ENCODE peak calls at places on chromosomes 16 and 17, in five cellular contexts. C, T, G, U and O are unnamed samples. For H3K9me3, the result is how much of the 10 kb centered on the place peaks cover.

GRCh38 chr16:86215233-86215978 is 294.9 kb upstream of the FOXF1 start:
- DNase-seq in T (peak), G (no peak), C (no peak), U (no peak), O (no peak)

GRCh38 chr17:47717845-47718621 is 15.0 kb upstream of the TBX21 start:
- DNase-seq in C (no peak), U (no peak), T (peak), G (no peak), O (no peak)

GRCh38 chr17:34616148-34616547 is 36.8 kb downstream of the TMEM132E start:
- DNase-seq in C (peak), T (no peak), U (no peak), G (no peak), O (no peak)

GRCh38 chr17:2971851-2972250 is 91.6 kb downstream of the OR1D5 start:
- DNase-seq in G (no peak), T (no peak), U (no peak), C (no peak), O (no peak)

GRCh38 chr17:64007838-64008282 is 9.7 kb downstream of the PRR29 start:
- DNase-seq in G (no peak), T (no peak), C (no peak), U (no peak), O (no peak)

GRCh38 chr16:81907681-81908080 is 103.6 kb downstream of the SDR42E1 start:
- DNase-seq in T (no peak), U (no peak), C (no peak), G (no peak), O (no peak)

GRCh38 chr17:36755586-36755985 is 154.2 kb downstream of the MRM1 start:
- DNase-seq in U (no peak), T (no peak), C (peak), G (no peak), O (no peak)

GRCh38 chr17:59418732-59419166 is 87.3 kb downstream of the YPEL2 start:
- DNase-seq in C (no peak), T (no peak), U (no peak), G (no peak), O (no peak)

GRCh38 chr17:13671771-13672170 is 70.0 kb upstream of the HS3ST3A1 start:
- DNase-seq in T (peak), G (no peak), C (peak), U (no peak), O (no peak)

GRCh38 chr16:49923411-49923810 is 67.5 kb upstream of the ZNF423 start:
- DNase-seq in T (no peak), C (no peak), G (no peak), U (no peak), O (no peak)

GRCh38 chr17:40322417-40323315 is 13.7 kb downstream of the RARA start:
- DNase-seq in U (peak), T (peak), G (peak), C (no peak), O (peak)

GRCh38 chr17:17137731-17138585 is 68.2 kb downstream of the PLD6 start:
- DNase-seq in C (no peak), G (no peak), T (no peak), U (peak), O (no peak)

GRCh38 chr17:31431795-31432658 is 40.6 kb downstream of the RAB11FIP4 start:
- DNase-seq in C (peak), U (no peak), G (no peak), T (no peak), O (no peak)

GRCh38 chr16:8588703-8589292 is 1.5 kb downstream of the TMEM114 start:
- DNase-seq in G (no peak), T (no peak), C (peak), U (no peak), O (no peak)
- H3K4me3 ChIP-seq in G (no peak), T (no peak), C (peak), U (no peak), O (no peak)

GRCh38 chr17:5182597-5183409 is 8.9 kb downstream of the ZNF594 start:
- DNase-seq in C (no peak), T (no peak), G (no peak), U (no peak), O (no peak)
- H3K9me3 ChIP-seq in C (half or more), T (half or more), G (under half), U (half or more), O (half or more)

DNA sequence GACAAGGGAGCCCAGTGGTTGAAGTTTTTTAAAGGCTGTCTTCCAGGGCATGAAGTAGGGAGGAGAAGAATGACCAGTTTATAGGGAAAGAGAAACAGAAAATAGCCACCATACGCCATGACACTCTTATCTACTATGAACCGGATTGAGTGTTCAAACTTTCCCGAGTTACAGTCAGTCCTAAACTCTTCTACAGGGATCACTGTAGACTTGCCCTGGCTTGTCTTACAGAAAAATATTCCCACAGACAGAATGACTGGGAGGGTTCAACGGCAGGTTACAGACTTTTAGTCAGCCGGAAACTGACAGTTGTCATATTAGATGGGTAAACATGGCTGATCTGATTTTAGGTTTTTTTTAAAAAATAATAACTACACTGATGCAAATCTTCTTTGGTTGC is 662.5 kb upstream of the SOX9 start:
- DNase-seq in G (no peak), U (no peak), T (no peak), C (no peak), O (no peak)
- H3K4me3 ChIP-seq in G (no peak), U (no peak), T (no peak), C (no peak), O (no peak)

DNA sequence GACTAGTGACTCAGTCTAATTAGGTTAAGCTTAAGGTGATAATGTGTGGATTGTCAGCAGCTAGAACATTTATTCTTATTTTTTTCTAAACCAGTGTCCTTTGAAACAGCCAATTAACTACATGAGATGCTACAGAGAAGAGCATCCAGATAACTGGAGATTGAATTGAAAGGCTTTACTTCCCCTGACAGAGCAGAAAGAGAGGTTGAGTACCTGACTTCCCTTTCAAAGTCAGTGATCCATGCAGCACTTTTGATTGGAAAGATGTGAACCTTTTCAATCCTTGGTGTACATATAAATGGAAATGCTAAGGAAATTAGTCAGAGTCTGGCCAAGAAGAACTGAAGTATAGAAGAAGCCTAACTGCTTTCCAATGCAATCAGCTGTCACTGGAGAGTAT is 653.8 kb downstream of the CDH8 start:
- DNase-seq in T (no peak), C (peak), U (no peak), G (no peak), O (no peak)
- H3K9me3 ChIP-seq in T (under half), C (under half), U (under half), G (under half), O (under half)

GRCh38 chr17:81328925-81329278 is 33.8 kb upstream of the SLC38A10 start:
- DNase-seq in T (no peak), G (peak), C (no peak), U (no peak), O (no peak)

GRCh38 chr17:81329927-81330883 is 35.1 kb upstream of the SLC38A10 start:
- DNase-seq in U (no peak), T (no peak), C (peak), G (no peak), O (no peak)

GRCh38 chr17:81330884-81331245 is 35.8 kb upstream of the SLC38A10 start:
- DNase-seq in T (no peak), G (no peak), C (no peak), U (no peak), O (no peak)

GRCh38 chr17:81328489-81328888 is 33.4 kb upstream of the SLC38A10 start:
- DNase-seq in C (no peak), T (no peak), U (no peak), G (peak), O (no peak)

GRCh38 chr17:81329279-81329926 is 34.3 kb upstream of the SLC38A10 start:
- DNase-seq in G (peak), U (peak), T (peak), C (peak), O (peak)
- H3K4me3 ChIP-seq in G (no peak), U (no peak), T (no peak), C (no peak), O (no peak)

GRCh38 chr16:85134794-85135153 is 22.5 kb upstream of the CIBAR2 start:
- DNase-seq in C (no peak), U (no peak), G (no peak), T (no peak), O (no peak)
- H3K9me3 ChIP-seq in C (under half), U (under half), G (under half), T (under half), O (under half)